ENCODE peak calls at places on chromosomes 13 and 19, in seven cellular contexts. E is heart right ventricle, L is fibroblast of the aortic adventitia, W is Peyer's patch, D is astrocyte, H is dorsolateral prefrontal cortex, O is fibroblast of mammary gland. M is an unnamed sample.

GRCh38 chr13:98204546-98204945 is 27.5 kb upstream of the RNF113B start:
- DNase-seq in E (no peak), L (no peak), W (no peak), D (no peak), H (no peak), O (no peak), M (no peak)

GRCh38 chr19:55228403-55229031 is at the start of gene TMEM86B:
- DNase-seq in E (no peak), L (no peak), W (peak), D (no peak), H (no peak), O (no peak), M (no peak)

GRCh38 chr19:54324071-54324470 is 11.1 kb upstream of the LILRA5 start:
- DNase-seq in E (no peak), L (no peak), W (no peak), D (no peak), H (no peak), O (no peak), M (no peak)

GRCh38 chr19:2984196-2984490 is 6.8 kb downstream of the TLE6 start:
- DNase-seq in E (no peak), L (peak), W (no peak), D (no peak), H (no peak), O (peak), M (no peak)

GRCh38 chr19:40274585-40275544 is 10.3 kb downstream of the AKT2 start:
- DNase-seq in E (no peak), L (no peak), W (no peak), D (no peak), H (no peak), O (no peak), M (peak)

GRCh38 chr13:100347941-100348340 is 240.6 kb downstream of the GGACT start:
- DNase-seq in E (no peak), L (peak), W (no peak), D (peak), H (no peak), O (peak), M (no peak)

GRCh38 chr19:41877916-41878905 is 1.1 kb downstream of the CD79A start:
- DNase-seq in E (no peak), L (no peak), W (no peak), D (no peak), H (no peak), O (no peak), M (peak)

GRCh38 chr13:71964491-71965108 is 97.6 kb upstream of the DACH1 start:
- DNase-seq in E (no peak), L (no peak), W (no peak), D (peak), H (no peak), O (no peak), M (no peak)

GRCh38 chr19:45450042-45450380 is 17.8 kb upstream of the FOSB start:
- DNase-seq in E (no peak), L (no peak), W (no peak), D (no peak), H (no peak), O (no peak), M (no peak)

GRCh38 chr13:110869231-110869804 is 45.6 kb downstream of the ANKRD10 start:
- DNase-seq in E (peak), L (peak), W (no peak), D (peak), H (no peak), O (peak), M (no peak)

GRCh38 chr19:50837300-50837699 is 3.9 kb upstream of the KLK15 start:
- DNase-seq in E (no peak), L (no peak), W (no peak), D (no peak), H (no peak), O (no peak), M (no peak)

GRCh38 chr19:3253270-3253669 is 28.8 kb downstream of the CELF5 start:
- DNase-seq in E (no peak), L (no peak), W (no peak), D (no peak), H (no peak), O (peak), M (no peak)

GRCh38 chr13:27556109-27556508 is 64.2 kb downstream of the LNX2 start:
- DNase-seq in E (no peak), L (peak), W (no peak), D (peak), H (no peak), O (peak), M (no peak)

GRCh38 chr13:48739346-48740037 is 85.8 kb downstream of the CYSLTR2 start:
- DNase-seq in E (no peak), L (peak), W (no peak), D (peak), H (no peak), O (peak), M (no peak)

GRCh38 chr13:23183292-23183691 is 2.5 kb downstream of the SGCG start:
- DNase-seq in E (peak), L (no peak), W (no peak), D (no peak), H (no peak), O (no peak), M (no peak)

GRCh38 chr13:75302031-75302430 is 179.9 kb downstream of the TBC1D4 start:
- DNase-seq in E (no peak), L (peak), W (no peak), D (no peak), H (no peak), O (peak), M (no peak)

GRCh38 chr13:35720690-35721554 is 244.4 kb upstream of the MAB21L1 start:
- DNase-seq in E (peak), L (peak), W (no peak), D (no peak), H (peak), O (peak), M (no peak)

GRCh38 chr19:57903298-57904174 is 12.9 kb downstream of the ZNF417 start:
- DNase-seq in E (no peak), L (peak), W (peak), D (peak), H (no peak), O (peak), M (no peak)

GRCh38 chr19:54959840-54960239 is 6.3 kb upstream of the NLRP2 start:
- DNase-seq in E (no peak), L (no peak), W (no peak), D (peak), H (no peak), O (no peak), M (peak)

GRCh38 chr19:35775046-35775297 is 392 bp upstream of the ARHGAP33 start:
- DNase-seq in E (no peak), L (no peak), W (no peak), D (no peak), H (no peak), O (no peak), M (no peak)

GRCh38 chr19:45729774-45730388 is 815 bp downstream of the FBXO46 start:
- DNase-seq in E (no peak), L (no peak), W (no peak), D (no peak), H (no peak), O (peak), M (no peak)

GRCh38 chr13:108200781-108201398 is 14.4 kb downstream of the LIG4 start:
- DNase-seq in E (no peak), L (no peak), W (no peak), D (peak), H (no peak), O (peak), M (no peak)

GRCh38 chr19:15008308-15008707 is 28.6 kb upstream of the SLC1A6 start:
- DNase-seq in E (no peak), L (no peak), W (no peak), D (no peak), H (no peak), O (no peak), M (no peak)

GRCh38 chr19:7900401-7900870 is 3.2 kb upstream of the MAP2K7 start:
- DNase-seq in E (no peak), L (no peak), W (peak), D (no peak), H (no peak), O (no peak), M (no peak)

GRCh38 chr13:30870049-30870884 is 35.8 kb upstream of the MEDAG start:
- DNase-seq in E (peak), L (peak), W (peak), D (peak), H (no peak), O (peak), M (peak)

GRCh38 chr13:87889241-87889640 is 218.1 kb downstream of the SLITRK5 start:
- DNase-seq in E (no peak), L (no peak), W (no peak), D (no peak), H (no peak), O (no peak), M (no peak)

GRCh38 chr19:48290923-48291700 is 21.2 kb downstream of the ZNF114 start:
- DNase-seq in E (peak), L (peak), W (peak), D (peak), H (peak), O (peak), M (peak)

GRCh38 chr19:4115050-4115817 is 8.7 kb downstream of the MAP2K2 start:
- DNase-seq in E (peak), L (no peak), W (no peak), D (no peak), H (peak), O (no peak), M (peak)

GRCh38 chr19:30023330-30023729 is 81.3 kb downstream of the URI1 start:
- DNase-seq in E (no peak), L (no peak), W (no peak), D (no peak), H (no peak), O (no peak), M (no peak)

GRCh38 chr13:105272660-105273631 is 1262.5 kb downstream of the EFNB2 start:
- DNase-seq in E (no peak), L (no peak), W (no peak), D (no peak), H (no peak), O (no peak), M (no peak)

GRCh38 chr13:46620029-46620428 is 67.1 kb downstream of the LRCH1 start:
- DNase-seq in E (no peak), L (no peak), W (no peak), D (no peak), H (no peak), O (no peak), M (no peak)

GRCh38 chr13:51953347-51953746 is 57.9 kb downstream of the ATP7B start:
- DNase-seq in E (no peak), L (no peak), W (no peak), D (no peak), H (no peak), O (no peak), M (no peak)

GRCh38 chr19:18453269-18454024 is 15.5 kb upstream of the ISYNA1 start:
- DNase-seq in E (no peak), L (no peak), W (no peak), D (no peak), H (no peak), O (peak), M (no peak)

GRCh38 chr13:99384468-99384867 is 77.3 kb upstream of the GPR183 start:
- DNase-seq in E (no peak), L (no peak), W (no peak), D (no peak), H (no peak), O (no peak), M (no peak)

GRCh38 chr13:110055089-110055488 is 251.9 kb downstream of the COL4A1 start:
- DNase-seq in E (no peak), L (no peak), W (no peak), D (peak), H (no peak), O (peak), M (no peak)

GRCh38 chr13:102779426-102780159 is 6.0 kb upstream of the TEX30 start:
- DNase-seq in E (no peak), L (no peak), W (no peak), D (no peak), H (no peak), O (no peak), M (peak)

GRCh38 chr19:45156231-45156630 is 4.6 kb downstream of the NKPD1 start:
- DNase-seq in E (no peak), L (no peak), W (no peak), D (no peak), H (no peak), O (no peak), M (no peak)

GRCh38 chr13:20337894-20338551 is 105.9 kb upstream of the GJB6 start:
- DNase-seq in E (no peak), L (no peak), W (no peak), D (no peak), H (no peak), O (no peak), M (no peak)

GRCh38 chr19:29873024-29873800 is 61.4 kb downstream of the CCNE1 start:
- DNase-seq in E (peak), L (no peak), W (peak), D (no peak), H (peak), O (no peak), M (peak)

DNA sequence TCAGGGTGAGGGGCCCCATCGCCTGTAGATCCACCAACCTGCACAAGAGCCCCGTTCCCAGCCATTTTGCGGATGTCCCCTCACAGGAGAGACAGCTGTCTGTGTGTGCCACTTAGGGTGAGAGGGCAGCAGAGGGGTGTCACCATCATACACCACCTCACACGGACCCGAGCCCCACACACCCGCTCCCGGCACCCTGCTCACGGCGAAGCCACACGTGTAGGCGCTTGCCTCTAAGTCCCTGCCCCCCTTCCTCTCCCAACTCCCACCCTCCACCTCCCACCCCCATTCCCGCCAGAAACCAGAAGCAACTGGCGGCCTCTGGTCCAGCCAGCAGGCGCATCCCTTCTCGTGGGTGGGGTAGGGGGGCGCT is 4.0 kb upstream of the DPF1 start:
- DNase-seq in E (no peak), L (no peak), W (no peak), D (no peak), H (no peak), O (no peak), M (no peak)
- H3K4me3 ChIP-seq in E (no peak), L (no peak), W (no peak), D (no peak), H (peak), O (no peak), M (no peak)

GRCh38 chr13:57820924-57821323 is 189.4 kb downstream of the PCDH17 start:
- DNase-seq in E (no peak), L (no peak), W (no peak), D (no peak), H (no peak), O (no peak), M (no peak)
- TF ChIP-seq CTCF in E (no peak), L (no peak), W (no peak), D (no peak), H (no peak), O (no peak), M (no peak)

DNA sequence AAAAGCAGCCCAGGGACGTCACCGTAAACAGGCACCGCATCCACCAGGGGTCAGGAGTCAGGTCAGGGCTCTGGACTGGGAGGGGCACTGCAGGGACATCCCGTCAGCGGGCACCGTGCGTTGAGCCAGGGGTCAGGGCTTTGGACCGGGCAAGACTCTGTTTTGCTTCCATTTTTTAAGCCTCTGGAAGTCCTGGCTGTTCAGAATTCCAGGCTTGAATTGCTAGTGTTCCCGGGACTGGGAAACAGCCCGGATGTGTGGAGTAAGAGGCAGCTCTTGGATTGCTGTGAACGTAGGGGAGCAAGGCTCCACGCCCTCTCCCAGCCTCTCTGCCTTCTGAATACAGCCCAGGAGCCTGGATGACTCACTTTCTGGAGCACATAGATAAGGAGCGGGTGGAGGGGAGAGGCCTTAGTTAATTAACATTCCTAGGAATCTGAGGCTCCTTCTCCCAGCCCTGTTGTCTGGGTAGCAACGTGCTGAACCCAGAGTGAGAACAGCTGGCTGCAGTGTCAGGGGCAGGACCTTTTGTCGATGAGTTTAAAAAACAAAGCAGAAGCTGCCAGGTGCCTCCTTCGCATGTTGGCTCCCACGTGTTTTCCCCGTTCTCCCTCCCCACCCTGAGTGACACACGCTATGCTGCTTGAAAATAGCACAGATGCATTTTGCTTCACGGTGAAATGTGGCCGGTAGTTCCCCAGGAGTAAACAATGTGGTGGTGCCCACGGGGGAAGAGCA is 21.9 kb downstream of the ATP11A start:
- DNase-seq in E (peak), L (peak), W (peak), D (peak), H (no peak), O (peak), M (no peak)
- H3K4me3 ChIP-seq in E (peak), L (peak), W (no peak), D (peak), H (peak), O (peak), M (no peak)

GRCh38 chr19:31357315-31357673 is 8.1 kb upstream of the TSHZ3 start:
- DNase-seq in E (no peak), L (no peak), W (no peak), D (no peak), H (no peak), O (no peak), M (no peak)
- TF ChIP-seq CTCF in E (no peak), L (no peak), W (no peak), D (no peak), H (peak), O (no peak), M (no peak)

GRCh38 chr13:42720116-42720857 is 61.1 kb upstream of the FAM216B start:
- DNase-seq in E (no peak), L (peak), W (no peak), D (peak), H (no peak), O (peak), M (no peak)

GRCh38 chr13:42722883-42723539 is 58.4 kb upstream of the FAM216B start:
- DNase-seq in E (no peak), L (no peak), W (no peak), D (no peak), H (no peak), O (no peak), M (no peak)

GRCh38 chr13:42715909-42716308 is 65.5 kb upstream of the FAM216B start:
- DNase-seq in E (no peak), L (no peak), W (no peak), D (no peak), H (no peak), O (no peak), M (no peak)

GRCh38 chr13:42720858-42721219 is 60.5 kb upstream of the FAM216B start:
- DNase-seq in E (no peak), L (no peak), W (no peak), D (no peak), H (no peak), O (no peak), M (no peak)
- H3K4me3 ChIP-seq in E (no peak), L (no peak), W (no peak), D (no peak), H (no peak), O (no peak), M (no peak)

GRCh38 chr13:73056054-73056962 is 2.5 kb upstream of the KLF5 start:
- DNase-seq in E (no peak), L (peak), W (no peak), D (peak), H (no peak), O (peak), M (no peak)

GRCh38 chr13:73058741-73059459 is at the start of gene KLF5:
- DNase-seq in E (peak), L (peak), W (peak), D (peak), H (peak), O (peak), M (peak)

GRCh38 chr13:73059460-73060250 is 850 bp downstream of the KLF5 start:
- DNase-seq in E (peak), L (no peak), W (peak), D (no peak), H (no peak), O (no peak), M (no peak)

GRCh38 chr13:73057284-73058025 is 1.4 kb upstream of the KLF5 start:
- DNase-seq in E (no peak), L (no peak), W (no peak), D (no peak), H (no peak), O (no peak), M (no peak)

DNA sequence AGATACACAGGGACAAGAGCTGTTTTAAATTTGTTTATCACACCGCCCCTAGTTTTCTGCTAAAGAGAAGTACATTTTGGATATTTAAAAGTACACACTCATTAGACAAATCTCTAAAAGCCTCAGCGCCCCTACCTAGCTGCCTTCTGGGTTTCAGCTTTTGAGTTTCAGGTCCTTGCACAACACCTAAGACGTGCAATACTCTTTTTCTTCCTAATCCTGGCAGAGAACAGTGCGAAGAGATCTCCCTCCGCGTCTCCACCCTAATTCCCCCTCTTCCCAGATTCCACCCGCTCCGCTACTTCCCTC is 419 bp upstream of the KLF5 start:
- DNase-seq in E (no peak), L (no peak), W (no peak), D (no peak), H (no peak), O (no peak), M (no peak)
- TF ChIP-seq CTCF in E (no peak), L (no peak), W (no peak), D (no peak), H (no peak), O (no peak), M (no peak)

M was measured in GM06990.